ENCODE peak calls at places on chromosomes 4 and X, in nine cellular contexts. N, L, A, S, W, B, G, T and I are unnamed samples.

GRCh38 chr4:148787831-148788477 is 345.7 kb upstream of the NR3C2 start:
- DNase-seq in N (no peak), W (no peak), A (no peak), B (no peak), S (peak; percentile 23), L (peak; percentile 44), G (no peak), T (no peak), I (no peak)

GRCh38 chrX:11667286-11667685 is 1.6 kb upstream of the ARHGAP6 start:
- DNase-seq in B (no peak), A (no peak), S (no peak), T (no peak), G (no peak), W (no peak), N (no peak), L (no peak), I (no peak)

GRCh38 chrX:53263597-53264094 is 17.7 kb downstream of the IQSEC2 start:
- DNase-seq in B (no peak), A (no peak), G (no peak), S (no peak), L (peak; percentile 81), T (no peak), N (no peak), W (no peak), I (no peak)

GRCh38 chrX:21885568-21885967 is 29.8 kb downstream of the YY2 start:
- DNase-seq in T (no peak), N (no peak), W (no peak), L (no peak), S (peak; percentile 1), G (no peak), A (no peak), B (no peak), I (no peak)

GRCh38 chrX:23436875-23437274 is 102.2 kb downstream of the PTCHD1 start:
- DNase-seq in S (peak; percentile 54), T (no peak), A (no peak), N (no peak), W (no peak), L (no peak), B (no peak), G (no peak), I (no peak)

GRCh38 chr4:159269143-159269542 is 166.3 kb downstream of the RAPGEF2 start:
- DNase-seq in N (no peak), G (no peak), A (no peak), B (no peak), W (no peak), L (no peak), S (no peak), T (no peak), I (no peak)

GRCh38 chr4:174324725-174325124 is 41.0 kb downstream of the CEP44 start:
- DNase-seq in T (no peak), S (no peak), A (no peak), W (no peak), N (no peak), B (no peak), L (no peak), G (no peak), I (no peak)

GRCh38 chr4:48804584-48805301 is 24.7 kb upstream of the FRYL start:
- DNase-seq in S (no peak), A (no peak), G (no peak), B (no peak), L (no peak), N (no peak), T (no peak), W (peak; percentile 36), I (no peak)

GRCh38 chr4:80180743-80181142 is 16.6 kb upstream of the PRDM8 start:
- DNase-seq in A (no peak), T (no peak), B (no peak), S (no peak), W (no peak), N (no peak), G (no peak), L (no peak), I (no peak)

GRCh38 chr4:151389316-151389715 is 19.7 kb upstream of the FHIP1A start:
- DNase-seq in L (no peak), W (no peak), T (no peak), A (no peak), B (no peak), N (no peak), G (no peak), S (no peak), I (no peak)

DNA sequence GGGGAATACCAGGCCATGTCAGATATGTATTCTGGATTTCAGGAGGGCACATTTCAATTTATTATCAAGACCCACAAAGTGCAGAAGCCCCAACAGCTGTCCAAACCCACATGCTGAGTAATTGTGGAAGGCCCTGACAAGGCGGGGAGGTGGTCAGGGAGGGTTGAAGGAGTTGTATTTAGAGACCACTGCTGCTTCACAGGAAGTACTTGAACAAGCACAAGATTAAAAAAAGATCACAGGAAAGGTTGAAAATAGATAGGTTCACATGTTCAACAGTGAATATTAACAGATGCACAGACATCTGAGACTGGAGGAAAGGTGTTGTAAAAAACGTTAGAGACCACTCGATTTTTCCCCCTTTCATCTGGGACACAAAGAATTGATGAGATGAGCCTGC is 17.9 kb downstream of the ATP8A1 start:
- DNase-seq in G (no peak), L (no peak), S (no peak), A (no peak), B (no peak), T (no peak), W (no peak), N (no peak), I (no peak)
- H3K4me3 ChIP-seq in G (no peak overlapping the region), L (no peak overlapping the region), S (no peak overlapping the region), A (no peak overlapping the region), B (no peak overlapping the region), T (no peak overlapping the region), W (no peak overlapping the region), N (no peak overlapping the region), I (no peak overlapping the region)

DNA sequence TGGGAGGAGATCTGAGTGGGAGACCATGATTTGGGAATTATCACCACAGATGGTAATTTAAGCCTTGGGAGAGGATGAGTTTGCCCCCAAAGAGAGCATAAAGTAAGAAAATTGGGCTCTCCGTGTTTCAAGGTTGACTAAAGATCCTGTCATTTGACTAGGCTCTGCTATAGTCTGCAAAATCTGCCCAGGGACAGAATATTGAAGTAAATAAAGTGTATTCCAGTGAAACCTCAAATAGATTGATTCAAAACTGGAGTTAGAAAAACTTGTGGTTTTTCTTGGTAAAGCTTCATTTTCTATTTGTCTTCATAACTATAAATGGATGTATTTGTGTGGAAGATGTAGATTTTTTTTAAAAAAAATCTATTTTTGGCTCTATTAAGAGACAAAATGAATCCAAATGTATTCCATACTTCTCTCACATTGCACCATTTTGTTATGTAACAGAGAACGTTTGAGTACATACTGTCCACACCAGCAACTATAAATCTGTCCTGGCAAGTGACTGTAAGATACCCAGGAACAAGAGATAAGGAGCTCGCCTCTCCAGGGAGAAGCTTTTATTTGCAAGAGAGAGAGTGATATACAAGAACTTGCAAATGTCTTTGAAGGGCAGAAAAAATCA is 170.2 kb downstream of the CBR4 start:
- DNase-seq in S (no peak), N (no peak), W (no peak), A (no peak), G (no peak), B (no peak), L (no peak), T (no peak), I (no peak)
- H3K4me1 ChIP-seq in S (peaks cover 38% of the 10 kb centered on the region), N (peaks cover 10% of the 10 kb centered on the region), W (no peaks in the 10 kb centered on the region), A (peaks cover 32% of the 10 kb centered on the region), G (peaks cover 18% of the 10 kb centered on the region), B (no peaks in the 10 kb centered on the region), L (no peaks in the 10 kb centered on the region), T (peaks cover 33% of the 10 kb centered on the region), I (peaks cover 25% of the 10 kb centered on the region)

GRCh38 chrX:46840946-46841740 is 4.3 kb downstream of the RP2 start:
- DNase-seq in B (no peak), L (no peak), S (no peak), T (peak; percentile 41), W (no peak), A (no peak), N (no peak), G (no peak), I (no peak)

GRCh38 chrX:46837543-46838481 is 969 bp downstream of the RP2 start:
- DNase-seq in G (no peak), L (peak; percentile 63), W (no peak), N (no peak), B (peak; percentile 8), S (no peak), A (no peak), T (no peak), I (no peak)

GRCh38 chrX:46838974-46839480 is 2.2 kb downstream of the RP2 start:
- DNase-seq in B (no peak), T (no peak), N (no peak), W (no peak), A (no peak), G (no peak), L (no peak), S (no peak), I (no peak)

GRCh38 chrX:46836701-46837542 is at the start of gene RP2:
- DNase-seq in L (peak; percentile 83), B (peak; percentile 81), A (peak; percentile 95), T (peak; percentile 89), W (peak; percentile 93), G (peak; percentile 88), S (peak; percentile 92), N (peak; percentile 95), I (peak; percentile 94)

DNA sequence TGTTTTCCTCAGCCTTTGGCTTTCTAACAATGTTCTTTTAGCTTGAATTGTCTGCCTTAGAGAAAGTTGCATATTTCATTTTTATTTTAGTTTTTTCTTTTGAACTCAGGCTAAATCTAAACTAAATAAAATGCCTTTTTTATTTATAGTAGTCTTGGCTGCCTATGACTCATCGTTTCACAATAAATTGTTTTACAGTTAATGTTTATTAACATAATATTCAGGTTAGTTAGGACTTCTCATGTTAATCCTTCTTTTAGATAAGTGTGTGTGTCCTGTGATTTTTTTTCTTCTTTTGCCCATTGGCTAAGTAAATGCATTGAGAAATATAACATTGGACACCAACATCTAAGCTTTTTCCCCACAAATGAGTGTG is 1.6 kb downstream of the RP2 start:
- DNase-seq in N (no peak), A (no peak), B (no peak), G (no peak), L (no peak), W (no peak), S (no peak), T (no peak), I (no peak)
- H3K27ac ChIP-seq in N (peak overlapping the region; percentile 89), A (peak overlapping the region; percentile 94), B (no peak overlapping the region), G (no peak overlapping the region), L (peak overlapping the region; percentile 68), W (peak overlapping the region; percentile 94), S (no peak overlapping the region), T (no peak overlapping the region), I (no peak overlapping the region)

DNA sequence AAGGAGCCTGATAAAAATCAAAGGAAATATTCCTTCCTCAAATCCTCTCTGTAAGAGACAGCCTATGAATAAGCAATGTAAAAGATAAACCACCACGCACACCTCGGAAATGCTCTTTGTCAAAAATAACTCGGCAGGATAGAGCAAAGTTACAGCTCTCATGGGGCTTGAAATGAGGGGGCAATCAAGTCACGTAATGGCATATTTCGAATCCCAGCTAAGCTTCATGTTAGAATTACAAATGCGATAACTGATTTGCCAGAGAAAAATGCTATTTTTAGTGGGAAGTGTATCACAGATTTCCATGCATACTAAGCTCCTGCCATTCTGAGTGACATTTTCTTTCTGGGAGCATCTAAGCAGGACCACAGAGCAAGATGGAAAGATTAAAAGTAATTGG is 49.4 kb downstream of the EVC2 start:
- DNase-seq in A (no peak), W (no peak), L (no peak), G (no peak), S (no peak), B (no peak), N (no peak), T (no peak), I (no peak)
- H3K4me3 ChIP-seq in A (no peak overlapping the region), W (no peak overlapping the region), L (no peak overlapping the region), G (no peak overlapping the region), S (no peak overlapping the region), B (no peak overlapping the region), N (no peak overlapping the region), T (no peak overlapping the region), I (no peak overlapping the region)